ENCODE peak calls at places on chromosomes 4 and X, in nine cellular contexts. M is Karpas-422; I is CD8-positive, alpha-beta T cell; F is pancreas; B is suprapubic skin; C is ovary; U is A549; O is PC-3; T is uterus. K is an unnamed sample. For H3K9me3, the result is how much of the 10 kb centered on the place peaks cover.

GRCh38 chr4:80070880-80071620 is 2.0 kb downstream of the ANTXR2 start:
- DNase-seq in U (no peak), B (no peak), I (no peak), M (no peak), C (no peak), O (peak), T (no peak), F (no peak), K (no peak)

GRCh38 chr4:37754410-37755185 is 68.4 kb upstream of the RELL1 start:
- DNase-seq in B (no peak), M (no peak), F (no peak), C (no peak), I (no peak), U (no peak), O (no peak), T (no peak), K (no peak)

GRCh38 chr4:76226418-76226817 is 12.8 kb upstream of the SCARB2 start:
- DNase-seq in O (no peak), T (no peak), B (no peak), I (no peak), C (no peak), F (no peak), U (no peak), M (no peak), K (no peak)

GRCh38 chr4:71333960-71334951 is 4.6 kb upstream of the SLC4A4 start:
- DNase-seq in M (no peak), B (no peak), I (no peak), F (peak), U (no peak), O (peak), T (no peak), C (no peak), K (no peak)

GRCh38 chr4:121330180-121330665 is 50.6 kb downstream of the QRFPR start:
- DNase-seq in F (no peak), B (no peak), C (no peak), U (no peak), O (no peak), I (no peak), M (no peak), T (no peak), K (no peak)

GRCh38 chr4:138348055-138348454 is 105.9 kb upstream of the SLC7A11 start:
- DNase-seq in O (peak), I (no peak), T (no peak), M (no peak), U (no peak), F (no peak), C (no peak), B (no peak), K (no peak)

GRCh38 chrX:22383988-22384387 is 111.3 kb downstream of the CBLL2 start:
- DNase-seq in F (no peak), T (no peak), B (no peak), U (no peak), I (no peak), C (no peak), O (no peak), M (no peak), K (no peak)

GRCh38 chrX:131830400-131831184 is 192.5 kb upstream of the STK26 start:
- DNase-seq in B (peak), U (no peak), O (peak), M (peak), C (peak), I (peak), F (peak), T (peak), K (peak)

GRCh38 chrX:1162119-1162916 is 50.1 kb downstream of the CRLF2 start:
- DNase-seq in U (no peak), I (no peak), M (no peak), T (no peak), C (no peak), B (no peak), O (no peak), F (no peak), K (no peak)

GRCh38 chr4:3520796-3521600 is 11.2 kb downstream of the LRPAP1 start:
- DNase-seq in O (no peak), F (no peak), B (peak), M (no peak), T (no peak), C (peak), I (no peak), U (no peak), K (no peak)

GRCh38 chrX:107449490-107450175 is at the start of gene FRMPD3:
- DNase-seq in C (no peak), F (no peak), U (no peak), M (peak), T (no peak), O (no peak), I (no peak), B (no peak), K (peak)

GRCh38 chr4:19408488-19408887 is 843.2 kb upstream of the SLIT2 start:
- DNase-seq in T (no peak), O (no peak), B (no peak), M (no peak), U (no peak), C (no peak), F (no peak), I (no peak), K (no peak)
- H3K9me3 ChIP-seq in T (under half), O (under half), B (under half), M (under half), U (under half), C (under half), F (under half), I (under half), K (under half)

GRCh38 chr4:93658443-93658842 is 170.1 kb upstream of the ATOH1 start:
- DNase-seq in C (no peak), T (no peak), F (no peak), U (no peak), O (peak), M (no peak), B (no peak), I (no peak), K (no peak)

GRCh38 chr4:93659629-93660028 is 168.9 kb upstream of the ATOH1 start:
- DNase-seq in U (no peak), F (no peak), M (no peak), B (no peak), T (no peak), O (peak), I (no peak), C (no peak), K (no peak)

GRCh38 chr4:93649828-93650227 is 178.7 kb upstream of the ATOH1 start:
- DNase-seq in O (no peak), T (no peak), C (no peak), F (no peak), B (no peak), M (no peak), I (no peak), U (no peak), K (no peak)

GRCh38 chr4:93657527-93657926 is 171.0 kb upstream of the ATOH1 start:
- DNase-seq in O (no peak), B (no peak), I (no peak), U (no peak), T (no peak), F (no peak), C (no peak), M (no peak), K (no peak)

DNA sequence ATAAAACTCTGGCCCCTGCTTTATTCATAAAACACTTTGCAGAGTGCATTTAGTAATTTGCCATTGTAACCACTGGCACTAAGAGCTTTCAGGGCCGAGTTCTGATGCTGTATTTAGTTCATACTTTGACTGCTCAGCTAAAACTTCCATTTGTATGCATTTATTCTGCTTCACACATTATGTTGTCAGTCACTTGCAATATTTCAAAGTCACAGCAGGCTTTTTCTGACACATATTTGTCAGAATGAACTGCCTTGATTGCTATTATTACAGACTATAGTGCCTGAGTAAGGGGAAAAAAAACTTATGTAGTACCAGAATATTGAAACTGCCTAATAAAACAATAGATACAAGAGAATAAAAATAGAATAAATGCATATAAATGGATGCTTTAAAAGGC is 174.3 kb upstream of the ATOH1 start:
- DNase-seq in I (no peak), T (no peak), F (no peak), B (no peak), U (no peak), M (no peak), O (no peak), C (no peak), K (no peak)
- H3K4me3 ChIP-seq in I (no peak), T (no peak), F (no peak), B (no peak), U (no peak), M (no peak), O (no peak), C (no peak), K (no peak)

GRCh38 chr4:5640096-5640495 is 68.3 kb downstream of the EVC2 start:
- DNase-seq in O (no peak), T (no peak), C (no peak), M (no peak), F (no peak), B (no peak), I (no peak), U (no peak), K (no peak)
- H3K27ac ChIP-seq in O (no peak), T (no peak), C (no peak), M (no peak), F (no peak), B (no peak), I (no peak), U (no peak), K (no peak)

GRCh38 chrX:68648960-68649359 is 1.5 kb downstream of the STARD8 start:
- DNase-seq in T (no peak), I (no peak), O (peak), F (no peak), B (no peak), C (no peak), U (no peak), M (no peak), K (no peak)

GRCh38 chrX:68650491-68650890 is 3.0 kb downstream of the STARD8 start:
- DNase-seq in I (no peak), U (no peak), F (no peak), T (no peak), M (no peak), C (no peak), B (no peak), O (peak), K (no peak)

GRCh38 chrX:68647156-68647957 is at the start of gene STARD8:
- DNase-seq in U (peak), O (peak), F (peak), I (no peak), C (peak), T (peak), B (no peak), M (no peak), K (no peak)

GRCh38 chrX:68654693-68655092 is 7.2 kb downstream of the STARD8 start:
- DNase-seq in M (no peak), O (no peak), B (no peak), T (no peak), C (no peak), F (no peak), I (no peak), U (no peak), K (no peak)

GRCh38 chrX:68652327-68652930 is 5.0 kb downstream of the STARD8 start:
- DNase-seq in F (no peak), B (no peak), I (no peak), M (no peak), O (no peak), C (no peak), U (peak), T (no peak), K (no peak)
- H3K9me3 ChIP-seq in F (under half), B (under half), I (under half), M (under half), O (under half), C (under half), U (under half), T (under half), K (under half)

GRCh38 chr4:185211035-185211434 is 1.6 kb downstream of the SNX25 start:
- DNase-seq in F (no peak), I (no peak), T (no peak), M (peak), C (no peak), B (no peak), O (no peak), U (no peak), K (no peak)
- H3K4me3 ChIP-seq in F (peak), I (peak), T (peak), M (peak), C (peak), B (peak), O (peak), U (peak), K (peak)

GRCh38 chr4:112862318-112862674 is 187.2 kb upstream of the ANK2 start:
- DNase-seq in B (no peak), I (no peak), U (no peak), M (no peak), T (no peak), F (no peak), O (no peak), C (no peak), K (no peak)

GRCh38 chr4:112858751-112859150 is 190.7 kb upstream of the ANK2 start:
- DNase-seq in B (no peak), T (no peak), M (no peak), I (no peak), F (no peak), C (no peak), U (no peak), O (no peak), K (no peak)

GRCh38 chr4:112859456-112860184 is 189.8 kb upstream of the ANK2 start:
- DNase-seq in F (no peak), O (no peak), U (no peak), M (no peak), T (no peak), C (no peak), I (no peak), B (no peak), K (no peak)

GRCh38 chr4:112860731-112861377 is 188.6 kb upstream of the ANK2 start:
- DNase-seq in O (no peak), F (no peak), M (no peak), U (no peak), T (no peak), B (no peak), C (no peak), I (no peak), K (no peak)

DNA sequence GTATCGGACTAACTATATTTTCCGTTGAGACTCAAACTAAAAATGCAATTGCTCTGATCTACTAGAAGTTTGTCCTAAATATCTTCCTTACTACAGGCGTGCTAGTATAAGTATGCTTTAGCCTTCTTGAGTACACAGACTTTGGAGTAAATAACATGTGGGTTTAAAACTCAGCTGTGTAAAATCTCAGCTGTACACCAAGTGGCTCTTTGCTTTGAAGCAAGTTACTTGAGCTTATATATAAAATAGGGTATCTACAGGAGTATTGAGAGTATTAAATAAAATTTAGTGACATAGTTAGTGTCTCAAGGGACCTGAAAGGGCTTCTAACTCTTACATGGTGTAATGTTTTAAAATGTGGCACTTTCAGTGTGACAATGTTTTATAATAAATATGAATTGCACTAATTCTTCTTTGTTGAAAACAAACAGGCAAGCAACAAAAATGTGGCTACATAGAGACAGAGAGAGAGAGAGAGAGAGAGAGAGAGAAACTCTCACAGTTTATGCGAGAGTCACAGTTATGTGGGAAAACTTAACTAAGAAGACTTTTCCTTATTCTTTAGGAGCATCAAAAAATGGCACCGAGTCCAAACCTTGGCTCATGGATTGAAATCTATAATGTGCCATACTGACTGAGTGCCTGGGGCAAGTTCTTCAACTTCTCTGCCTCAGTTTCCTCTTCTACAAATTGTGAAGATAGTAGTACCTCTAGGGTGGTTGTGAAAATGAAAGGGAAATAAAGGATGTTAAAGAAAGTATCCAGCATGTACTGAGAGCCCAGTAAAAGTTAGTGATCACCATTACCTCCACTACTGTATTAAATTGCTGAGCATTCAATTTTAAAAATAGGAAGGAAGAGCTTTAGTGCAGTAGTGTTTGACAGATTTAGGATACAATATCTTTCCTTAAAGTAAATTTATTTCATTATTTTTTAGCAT is 187.8 kb upstream of the ANK2 start:
- DNase-seq in O (no peak), F (no peak), I (no peak), M (no peak), C (no peak), B (no peak), U (no peak), T (no peak), K (no peak)
- H3K27ac ChIP-seq in O (no peak), F (no peak), I (no peak), M (no peak), C (no peak), B (peak), U (no peak), T (peak), K (no peak)

DNA sequence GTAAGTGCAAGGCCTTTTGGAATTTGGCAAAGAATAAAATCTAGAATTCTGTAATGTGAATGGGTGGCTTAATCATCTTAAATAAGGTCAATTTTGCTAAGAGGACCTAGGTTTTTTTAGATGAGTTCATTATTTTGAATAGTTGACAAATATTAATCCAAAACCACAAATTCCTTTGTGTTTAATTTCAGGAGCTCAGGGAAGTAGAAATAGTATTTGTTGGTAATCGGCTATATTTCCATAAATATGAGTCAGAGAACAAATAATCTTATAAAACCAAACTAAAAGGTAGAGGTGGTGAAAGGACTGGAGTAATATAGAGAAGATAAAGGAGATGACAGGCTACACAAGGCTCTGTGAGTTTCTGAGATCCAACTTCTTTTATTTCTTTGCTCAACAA is 190.4 kb upstream of the TLL1 start:
- DNase-seq in C (no peak), B (no peak), O (peak), I (no peak), T (no peak), U (no peak), F (no peak), M (no peak), K (no peak)
- H3K9me3 ChIP-seq in C (under half), B (under half), O (under half), I (under half), T (under half), U (under half), F (under half), M (under half), K (under half)

DNA sequence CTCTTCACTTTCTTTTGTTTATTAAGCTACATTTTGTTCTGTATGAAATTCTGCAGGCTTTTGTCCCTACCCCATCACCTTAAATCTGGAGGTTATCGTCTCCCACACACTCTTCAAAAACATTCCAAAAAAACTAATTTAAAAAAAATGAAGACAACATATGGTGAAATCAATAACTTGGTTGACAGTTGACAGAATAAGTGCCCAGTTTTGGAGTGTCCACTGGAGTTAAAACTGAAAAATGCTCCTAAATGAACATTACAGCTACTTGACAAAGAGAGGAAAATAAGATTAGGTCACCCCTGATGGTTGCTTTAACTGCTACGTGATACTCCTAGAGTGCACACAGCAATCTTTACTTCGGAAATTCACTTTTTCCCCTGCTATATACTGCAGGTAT is 618 bp upstream of the ZNF827 start:
- DNase-seq in O (peak), B (no peak), C (no peak), I (no peak), M (peak), F (no peak), U (no peak), T (no peak), K (no peak)
- H3K4me3 ChIP-seq in O (peak), B (peak), C (peak), I (peak), M (peak), F (peak), U (peak), T (peak), K (no peak)

GRCh38 chr4:87353592-87353991 is 30.9 kb upstream of the HSD17B13 start:
- DNase-seq in B (no peak), I (peak), T (peak), F (peak), O (peak), C (no peak), U (no peak), M (peak), K (peak)
- H3K27ac ChIP-seq in B (no peak), I (no peak), T (peak), F (no peak), O (no peak), C (no peak), U (no peak), M (no peak), K (no peak)

K was measured in CD8-positive, alpha-beta memory T cell.